ENCODE peak calls at places on chromosomes 4 and X, in ten cellular contexts. One of them, this sample, is unnamed.
A peak's percentile ranks its signal among the peaks of the same experiment; 100 is the strongest.

GRCh38 chr4:36386691-36387090 is 105.3 kb downstream of the DTHD1 start:
- DNase-seq in stimulated activated CD8-positive, alpha-beta memory T cell treated with anti-CD3 and anti-CD28 coated beads, Interleukin-4, amount 100 ng/mL, for 4 hours: no peak
- DNase-seq in CD8-positive, alpha-beta memory T cell: no peak
- DNase-seq in GM23338: no peak
- DNase-seq in T-helper 9 cell: no peak
- DNase-seq in GM13977: no peak
- DNase-seq in HEK293T: no peak
- DNase-seq in activated CD8-positive, alpha-beta memory T cell treated with anti-CD3 and anti-CD28 coated beads for 4 hours: no peak
- DNase-seq in sigmoid colon: no peak
- DNase-seq in ovary: no peak
- DNase-seq in this sample: no peak

GRCh38 chr4:144645621-144646522 is at the start of gene HHIP:
- DNase-seq in stimulated activated CD8-positive, alpha-beta memory T cell treated with anti-CD3 and anti-CD28 coated beads, Interleukin-4, amount 100 ng/mL, for 4 hours: no peak
- DNase-seq in CD8-positive, alpha-beta memory T cell: no peak
- DNase-seq in GM23338: peak; percentile 72
- DNase-seq in T-helper 9 cell: no peak
- DNase-seq in GM13977: peak; percentile 55
- DNase-seq in HEK293T: peak; percentile 52
- DNase-seq in activated CD8-positive, alpha-beta memory T cell treated with anti-CD3 and anti-CD28 coated beads for 4 hours: no peak
- DNase-seq in sigmoid colon: peak; percentile 62
- DNase-seq in ovary: peak; percentile 41
- DNase-seq in this sample: peak; percentile 78

GRCh38 chr4:168573870-168574269 is 77.0 kb downstream of the PALLD start:
- DNase-seq in stimulated activated CD8-positive, alpha-beta memory T cell treated with anti-CD3 and anti-CD28 coated beads, Interleukin-4, amount 100 ng/mL, for 4 hours: no peak
- DNase-seq in CD8-positive, alpha-beta memory T cell: no peak
- DNase-seq in GM23338: no peak
- DNase-seq in T-helper 9 cell: no peak
- DNase-seq in GM13977: no peak
- DNase-seq in HEK293T: no peak
- DNase-seq in activated CD8-positive, alpha-beta memory T cell treated with anti-CD3 and anti-CD28 coated beads for 4 hours: no peak
- DNase-seq in sigmoid colon: no peak
- DNase-seq in ovary: no peak
- DNase-seq in this sample: no peak

GRCh38 chrX:16946361-16946964 is at the start of gene REPS2:
- DNase-seq in stimulated activated CD8-positive, alpha-beta memory T cell treated with anti-CD3 and anti-CD28 coated beads, Interleukin-4, amount 100 ng/mL, for 4 hours: peak; percentile 50
- DNase-seq in CD8-positive, alpha-beta memory T cell: peak; percentile 65
- DNase-seq in GM23338: peak; percentile 90
- DNase-seq in T-helper 9 cell: peak; percentile 72
- DNase-seq in GM13977: peak; percentile 85
- DNase-seq in HEK293T: peak; percentile 89
- DNase-seq in activated CD8-positive, alpha-beta memory T cell treated with anti-CD3 and anti-CD28 coated beads for 4 hours: peak; percentile 44
- DNase-seq in sigmoid colon: peak; percentile 88
- DNase-seq in ovary: peak; percentile 81
- DNase-seq in this sample: peak; percentile 95

GRCh38 chrX:153944140-153944799 is at the start of gene RENBP:
- DNase-seq in stimulated activated CD8-positive, alpha-beta memory T cell treated with anti-CD3 and anti-CD28 coated beads, Interleukin-4, amount 100 ng/mL, for 4 hours: no peak
- DNase-seq in CD8-positive, alpha-beta memory T cell: no peak
- DNase-seq in GM23338: peak; percentile 70
- DNase-seq in T-helper 9 cell: no peak
- DNase-seq in GM13977: no peak
- DNase-seq in HEK293T: no peak
- DNase-seq in activated CD8-positive, alpha-beta memory T cell treated with anti-CD3 and anti-CD28 coated beads for 4 hours: no peak
- DNase-seq in sigmoid colon: no peak
- DNase-seq in ovary: no peak
- DNase-seq in this sample: peak; percentile 68

GRCh38 chr4:76504613-76505465 is 69.8 kb downstream of the SHROOM3 start:
- DNase-seq in stimulated activated CD8-positive, alpha-beta memory T cell treated with anti-CD3 and anti-CD28 coated beads, Interleukin-4, amount 100 ng/mL, for 4 hours: no peak
- DNase-seq in CD8-positive, alpha-beta memory T cell: peak; percentile 14
- DNase-seq in GM23338: peak; percentile 79
- DNase-seq in T-helper 9 cell: no peak
- DNase-seq in GM13977: peak; percentile 52
- DNase-seq in HEK293T: peak; percentile 37
- DNase-seq in activated CD8-positive, alpha-beta memory T cell treated with anti-CD3 and anti-CD28 coated beads for 4 hours: no peak
- DNase-seq in sigmoid colon: no peak
- DNase-seq in ovary: no peak
- DNase-seq in this sample: no peak

GRCh38 chr4:8894424-8894816 is 22.8 kb upstream of the HMX1 start:
- DNase-seq in stimulated activated CD8-positive, alpha-beta memory T cell treated with anti-CD3 and anti-CD28 coated beads, Interleukin-4, amount 100 ng/mL, for 4 hours: no peak
- DNase-seq in CD8-positive, alpha-beta memory T cell: no peak
- DNase-seq in GM23338: no peak
- DNase-seq in T-helper 9 cell: no peak
- DNase-seq in GM13977: no peak
- DNase-seq in HEK293T: no peak
- DNase-seq in activated CD8-positive, alpha-beta memory T cell treated with anti-CD3 and anti-CD28 coated beads for 4 hours: no peak
- DNase-seq in sigmoid colon: no peak
- DNase-seq in ovary: no peak
- DNase-seq in this sample: no peak

GRCh38 chr4:27887646-27888045 is 1027.0 kb downstream of the STIM2 start:
- DNase-seq in stimulated activated CD8-positive, alpha-beta memory T cell treated with anti-CD3 and anti-CD28 coated beads, Interleukin-4, amount 100 ng/mL, for 4 hours: no peak
- DNase-seq in CD8-positive, alpha-beta memory T cell: no peak
- DNase-seq in GM23338: no peak
- DNase-seq in T-helper 9 cell: no peak
- DNase-seq in GM13977: no peak
- DNase-seq in HEK293T: no peak
- DNase-seq in activated CD8-positive, alpha-beta memory T cell treated with anti-CD3 and anti-CD28 coated beads for 4 hours: no peak
- DNase-seq in sigmoid colon: no peak
- DNase-seq in ovary: no peak
- DNase-seq in this sample: no peak

GRCh38 chr4:121070274-121070673 is 2.1 kb downstream of the NDNF start:
- DNase-seq in stimulated activated CD8-positive, alpha-beta memory T cell treated with anti-CD3 and anti-CD28 coated beads, Interleukin-4, amount 100 ng/mL, for 4 hours: no peak
- DNase-seq in CD8-positive, alpha-beta memory T cell: no peak
- DNase-seq in GM23338: peak; percentile 70
- DNase-seq in T-helper 9 cell: no peak
- DNase-seq in GM13977: no peak
- DNase-seq in HEK293T: peak; percentile 17
- DNase-seq in activated CD8-positive, alpha-beta memory T cell treated with anti-CD3 and anti-CD28 coated beads for 4 hours: no peak
- DNase-seq in sigmoid colon: peak; percentile 62
- DNase-seq in ovary: peak; percentile 33
- DNase-seq in this sample: no peak

GRCh38 chr4:141329174-141329569 is 108.5 kb downstream of the ZNF330 start:
- DNase-seq in stimulated activated CD8-positive, alpha-beta memory T cell treated with anti-CD3 and anti-CD28 coated beads, Interleukin-4, amount 100 ng/mL, for 4 hours: no peak
- DNase-seq in CD8-positive, alpha-beta memory T cell: no peak
- DNase-seq in GM23338: no peak
- DNase-seq in T-helper 9 cell: no peak
- DNase-seq in GM13977: no peak
- DNase-seq in HEK293T: no peak
- DNase-seq in activated CD8-positive, alpha-beta memory T cell treated with anti-CD3 and anti-CD28 coated beads for 4 hours: no peak
- DNase-seq in sigmoid colon: no peak
- DNase-seq in ovary: no peak
- DNase-seq in this sample: no peak

GRCh38 chr4:113094327-113094726 is 44.9 kb downstream of the ANK2 start:
- DNase-seq in stimulated activated CD8-positive, alpha-beta memory T cell treated with anti-CD3 and anti-CD28 coated beads, Interleukin-4, amount 100 ng/mL, for 4 hours: no peak
- DNase-seq in CD8-positive, alpha-beta memory T cell: no peak
- DNase-seq in GM23338: no peak
- DNase-seq in T-helper 9 cell: no peak
- DNase-seq in GM13977: no peak
- DNase-seq in HEK293T: no peak
- DNase-seq in activated CD8-positive, alpha-beta memory T cell treated with anti-CD3 and anti-CD28 coated beads for 4 hours: no peak
- DNase-seq in sigmoid colon: no peak
- DNase-seq in ovary: no peak
- DNase-seq in this sample: no peak

GRCh38 chr4:38128478-38129451 is 168.6 kb downstream of the PTTG2 start:
- DNase-seq in stimulated activated CD8-positive, alpha-beta memory T cell treated with anti-CD3 and anti-CD28 coated beads, Interleukin-4, amount 100 ng/mL, for 4 hours: peak; percentile 40
- DNase-seq in CD8-positive, alpha-beta memory T cell: peak; percentile 28
- DNase-seq in GM23338: peak; percentile 92
- DNase-seq in T-helper 9 cell: peak; percentile 26
- DNase-seq in GM13977: peak; percentile 66
- DNase-seq in HEK293T: no peak
- DNase-seq in activated CD8-positive, alpha-beta memory T cell treated with anti-CD3 and anti-CD28 coated beads for 4 hours: peak; percentile 29
- DNase-seq in sigmoid colon: no peak
- DNase-seq in ovary: no peak
- DNase-seq in this sample: peak; percentile 73

GRCh38 chr4:184330008-184330400 is 112.3 kb upstream of the ENPP6 start:
- DNase-seq in stimulated activated CD8-positive, alpha-beta memory T cell treated with anti-CD3 and anti-CD28 coated beads, Interleukin-4, amount 100 ng/mL, for 4 hours: no peak
- DNase-seq in CD8-positive, alpha-beta memory T cell: no peak
- DNase-seq in GM23338: no peak
- DNase-seq in T-helper 9 cell: no peak
- DNase-seq in GM13977: peak; percentile 36
- DNase-seq in HEK293T: no peak
- DNase-seq in activated CD8-positive, alpha-beta memory T cell treated with anti-CD3 and anti-CD28 coated beads for 4 hours: no peak
- DNase-seq in sigmoid colon: peak; percentile 81
- DNase-seq in ovary: no peak
- DNase-seq in this sample: no peak

GRCh38 chrX:19513383-19513782 is 1.9 kb downstream of the MAP3K15 start:
- DNase-seq in stimulated activated CD8-positive, alpha-beta memory T cell treated with anti-CD3 and anti-CD28 coated beads, Interleukin-4, amount 100 ng/mL, for 4 hours: no peak
- DNase-seq in CD8-positive, alpha-beta memory T cell: no peak
- DNase-seq in GM23338: peak; percentile 11
- DNase-seq in T-helper 9 cell: no peak
- DNase-seq in GM13977: peak; percentile 24
- DNase-seq in HEK293T: no peak
- DNase-seq in activated CD8-positive, alpha-beta memory T cell treated with anti-CD3 and anti-CD28 coated beads for 4 hours: no peak
- DNase-seq in sigmoid colon: no peak
- DNase-seq in ovary: peak; percentile 16
- DNase-seq in this sample: no peak

GRCh38 chrX:37348237-37349130 is 680 bp upstream of the PRRG1 start:
- DNase-seq in stimulated activated CD8-positive, alpha-beta memory T cell treated with anti-CD3 and anti-CD28 coated beads, Interleukin-4, amount 100 ng/mL, for 4 hours: no peak
- DNase-seq in CD8-positive, alpha-beta memory T cell: no peak
- DNase-seq in GM23338: no peak
- DNase-seq in T-helper 9 cell: no peak
- DNase-seq in GM13977: no peak
- DNase-seq in HEK293T: no peak
- DNase-seq in activated CD8-positive, alpha-beta memory T cell treated with anti-CD3 and anti-CD28 coated beads for 4 hours: no peak
- DNase-seq in sigmoid colon: no peak
- DNase-seq in ovary: no peak
- DNase-seq in this sample: no peak

GRCh38 chrX:12946406-12946805 is 28.5 kb upstream of the TMSB4X start:
- DNase-seq in stimulated activated CD8-positive, alpha-beta memory T cell treated with anti-CD3 and anti-CD28 coated beads, Interleukin-4, amount 100 ng/mL, for 4 hours: no peak
- DNase-seq in CD8-positive, alpha-beta memory T cell: no peak
- DNase-seq in GM23338: no peak
- DNase-seq in T-helper 9 cell: no peak
- DNase-seq in GM13977: no peak
- DNase-seq in HEK293T: no peak
- DNase-seq in activated CD8-positive, alpha-beta memory T cell treated with anti-CD3 and anti-CD28 coated beads for 4 hours: no peak
- DNase-seq in sigmoid colon: no peak
- DNase-seq in ovary: no peak
- DNase-seq in this sample: peak; percentile 66

GRCh38 chrX:23790147-23790497 is 7.1 kb downstream of the SAT1 start:
- DNase-seq in stimulated activated CD8-positive, alpha-beta memory T cell treated with anti-CD3 and anti-CD28 coated beads, Interleukin-4, amount 100 ng/mL, for 4 hours: no peak
- DNase-seq in CD8-positive, alpha-beta memory T cell: no peak
- DNase-seq in GM23338: no peak
- DNase-seq in T-helper 9 cell: no peak
- DNase-seq in GM13977: no peak
- DNase-seq in HEK293T: no peak
- DNase-seq in activated CD8-positive, alpha-beta memory T cell treated with anti-CD3 and anti-CD28 coated beads for 4 hours: no peak
- DNase-seq in sigmoid colon: no peak
- DNase-seq in ovary: no peak
- DNase-seq in this sample: no peak